ENCODE peak calls at places on chromosomes 7 and 10, in five cellular contexts. One of them, this sample, is unnamed.

GRCh38 chr7:11754123-11754522 is 77.9 kb downstream of the THSD7A start:
- DNase-seq in fibroblast of lung: no peak
- DNase-seq in spleen: no peak
- DNase-seq in EH: no peak
- DNase-seq in AG20443: no peak
- DNase-seq in this sample: no peak

GRCh38 chr7:104857458-104858425 is 156.3 kb upstream of the KMT2E start:
- DNase-seq in spleen: no peak
- DNase-seq in EH: no peak
- DNase-seq in AG20443: no peak
- DNase-seq in fibroblast of lung: no peak
- DNase-seq in this sample: no peak

GRCh38 chr7:4145576-4145975 is 536.5 kb upstream of the FOXK1 start:
- DNase-seq in spleen: no peak
- DNase-seq in fibroblast of lung: no peak
- DNase-seq in AG20443: no peak
- DNase-seq in EH: no peak
- DNase-seq in this sample: no peak

GRCh38 chr7:21194936-21195335 is 232.9 kb upstream of the SP4 start:
- DNase-seq in AG20443: no peak
- DNase-seq in fibroblast of lung: no peak
- DNase-seq in spleen: no peak
- DNase-seq in EH: no peak
- DNase-seq in this sample: no peak

GRCh38 chr10:1063232-1063862 is 7.2 kb downstream of the WDR37 start:
- DNase-seq in EH: no peak
- DNase-seq in fibroblast of lung: no peak
- DNase-seq in AG20443: no peak
- DNase-seq in spleen: no peak
- DNase-seq in this sample: no peak

GRCh38 chr7:158472631-158473030 is 115.0 kb downstream of the PTPRN2 start:
- DNase-seq in fibroblast of lung: no peak
- DNase-seq in spleen: no peak
- DNase-seq in EH: no peak
- DNase-seq in AG20443: no peak
- DNase-seq in this sample: no peak

GRCh38 chr7:1919539-1920265 is 249.6 kb downstream of the ELFN1 start:
- DNase-seq in fibroblast of lung: no peak
- DNase-seq in AG20443: no peak
- DNase-seq in EH: peak
- DNase-seq in spleen: peak
- DNase-seq in this sample: no peak

GRCh38 chr10:11875499-11876281 is 52.5 kb downstream of the PROSER2 start:
- DNase-seq in AG20443: peak
- DNase-seq in fibroblast of lung: peak
- DNase-seq in spleen: peak
- DNase-seq in EH: peak
- DNase-seq in this sample: peak

GRCh38 chr7:74272305-74273038 is 16.7 kb upstream of the CLIP2 start:
- DNase-seq in spleen: peak
- DNase-seq in fibroblast of lung: peak
- DNase-seq in EH: peak
- DNase-seq in AG20443: peak
- DNase-seq in this sample: peak

GRCh38 chr7:137484326-137484725 is 140.8 kb upstream of the PTN start:
- DNase-seq in AG20443: no peak
- DNase-seq in fibroblast of lung: peak
- DNase-seq in spleen: no peak
- DNase-seq in EH: peak
- DNase-seq in this sample: no peak

GRCh38 chr10:18567343-18567856 is 84.0 kb downstream of the NSUN6 start:
- DNase-seq in fibroblast of lung: no peak
- DNase-seq in EH: no peak
- DNase-seq in spleen: no peak
- DNase-seq in AG20443: no peak
- DNase-seq in this sample: no peak

GRCh38 chr10:110641256-110641655 is 2.9 kb upstream of the RBM20 start:
- DNase-seq in fibroblast of lung: peak
- DNase-seq in EH: peak
- DNase-seq in AG20443: no peak
- DNase-seq in spleen: no peak
- DNase-seq in this sample: peak

GRCh38 chr7:101902680-101903504 is 85.5 kb downstream of the CUX1 start:
- DNase-seq in EH: no peak
- DNase-seq in fibroblast of lung: no peak
- DNase-seq in AG20443: no peak
- DNase-seq in spleen: peak
- DNase-seq in this sample: no peak

GRCh38 chr7:47611045-47611511 is 29.2 kb upstream of the TNS3 start:
- DNase-seq in AG20443: no peak
- DNase-seq in EH: no peak
- DNase-seq in spleen: no peak
- DNase-seq in fibroblast of lung: no peak
- DNase-seq in this sample: no peak

GRCh38 chr7:103106336-103107070 is 31.6 kb downstream of the ARMC10 start:
- DNase-seq in AG20443: no peak
- DNase-seq in spleen: no peak
- DNase-seq in fibroblast of lung: peak
- DNase-seq in EH: no peak
- DNase-seq in this sample: no peak

GRCh38 chr7:109956916-109957315 is 1134.0 kb upstream of the LRRN3 start:
- DNase-seq in fibroblast of lung: no peak
- DNase-seq in spleen: no peak
- DNase-seq in EH: no peak
- DNase-seq in AG20443: no peak
- DNase-seq in this sample: no peak

GRCh38 chr7:79458796-79459195 is 5.3 kb upstream of the MAGI2 start:
- DNase-seq in spleen: no peak
- DNase-seq in AG20443: peak
- DNase-seq in fibroblast of lung: no peak
- DNase-seq in EH: peak
- DNase-seq in this sample: no peak

GRCh38 chr10:51960494-51960895 is 261.1 kb upstream of the CSTF2T start:
- DNase-seq in fibroblast of lung: peak
- DNase-seq in EH: peak
- DNase-seq in spleen: no peak
- DNase-seq in AG20443: peak
- DNase-seq in this sample: peak

GRCh38 chr10:31136951-31137885 is 105.6 kb upstream of the ZNF438 start:
- DNase-seq in spleen: no peak
- DNase-seq in AG20443: no peak
- DNase-seq in fibroblast of lung: peak
- DNase-seq in EH: peak
- DNase-seq in this sample: peak

GRCh38 chr7:98617051-98617959 is at the start of gene NPTX2:
- DNase-seq in EH: peak
- DNase-seq in AG20443: peak
- DNase-seq in fibroblast of lung: peak
- DNase-seq in spleen: no peak
- DNase-seq in this sample: no peak

GRCh38 chr10:6171891-6172354 is 30.8 kb upstream of the PFKFB3 start:
- DNase-seq in spleen: peak
- DNase-seq in EH: peak
- DNase-seq in fibroblast of lung: peak
- DNase-seq in AG20443: peak
- DNase-seq in this sample: peak

GRCh38 chr7:95263803-95264202 is 60.5 kb downstream of the PON1 start:
- DNase-seq in EH: no peak
- DNase-seq in spleen: no peak
- DNase-seq in AG20443: no peak
- DNase-seq in fibroblast of lung: no peak
- DNase-seq in this sample: no peak